ENCODE peak calls at places on chromosome 20, in four cellular contexts. One of them, this sample, is unnamed.
A peak's percentile ranks its signal among the peaks of the same experiment; 100 is the strongest.

GRCh38 chr20:21435576-21435975 is 38.2 kb upstream of the NKX2-4 start:
- DNase-seq in GM23338: peak; percentile 41
- DNase-seq in hepatocyte: no peak
- DNase-seq in SK-N-SH: no peak
- DNase-seq in this sample: no peak

GRCh38 chr20:43584448-43585138 is 6.1 kb upstream of the IFT52 start:
- DNase-seq in GM23338: peak; percentile 22
- DNase-seq in hepatocyte: peak; percentile 48
- DNase-seq in SK-N-SH: no peak
- DNase-seq in this sample: no peak

GRCh38 chr20:55216525-55217242 is 741.3 kb downstream of the DOK5 start:
- DNase-seq in hepatocyte: no peak
- DNase-seq in SK-N-SH: peak; percentile 2
- DNase-seq in GM23338: no peak
- DNase-seq in this sample: no peak

GRCh38 chr20:57705103-57705899 is 4.5 kb downstream of the PMEPA1 start:
- DNase-seq in SK-N-SH: no peak
- DNase-seq in GM23338: no peak
- DNase-seq in hepatocyte: no peak
- DNase-seq in this sample: no peak

GRCh38 chr20:61847420-61847748 is 218.3 kb downstream of the TAF4 start:
- DNase-seq in SK-N-SH: no peak
- DNase-seq in GM23338: no peak
- DNase-seq in hepatocyte: no peak
- DNase-seq in this sample: no peak

GRCh38 chr20:7285918-7286556 is 518.6 kb downstream of the BMP2 start:
- DNase-seq in GM23338: peak; percentile 87
- DNase-seq in hepatocyte: peak; percentile 92
- DNase-seq in SK-N-SH: peak; percentile 29
- DNase-seq in this sample: peak; percentile 66

GRCh38 chr20:31608256-31608980 is 3.3 kb downstream of the ID1 start:
- DNase-seq in hepatocyte: peak; percentile 100
- DNase-seq in SK-N-SH: peak; percentile 81
- DNase-seq in GM23338: peak; percentile 100
- DNase-seq in this sample: no peak

GRCh38 chr20:62227591-62227976 is 7.5 kb upstream of the HRH3 start:
- DNase-seq in GM23338: no peak
- DNase-seq in SK-N-SH: no peak
- DNase-seq in hepatocyte: no peak
- DNase-seq in this sample: no peak

GRCh38 chr20:41734506-41734945 is 116.3 kb upstream of the CHD6 start:
- DNase-seq in hepatocyte: peak; percentile 69
- DNase-seq in GM23338: peak; percentile 78
- DNase-seq in SK-N-SH: peak; percentile 64
- DNase-seq in this sample: peak; percentile 51

GRCh38 chr20:59911041-59911440 is 22.4 kb downstream of the SYCP2 start:
- DNase-seq in GM23338: no peak
- DNase-seq in hepatocyte: no peak
- DNase-seq in SK-N-SH: no peak
- DNase-seq in this sample: no peak

GRCh38 chr20:62501801-62502495 is 26.2 kb upstream of the GATA5 start:
- DNase-seq in hepatocyte: peak; percentile 70
- DNase-seq in GM23338: no peak
- DNase-seq in SK-N-SH: no peak
- DNase-seq in this sample: no peak

GRCh38 chr20:51595744-51596143 is 53.2 kb upstream of the NFATC2 start:
- DNase-seq in hepatocyte: no peak
- DNase-seq in GM23338: no peak
- DNase-seq in SK-N-SH: no peak
- DNase-seq in this sample: no peak

GRCh38 chr20:62142252-62143117 is 709 bp downstream of the PSMA7 start:
- DNase-seq in hepatocyte: peak; percentile 40
- DNase-seq in SK-N-SH: peak; percentile 71
- DNase-seq in GM23338: peak; percentile 43
- DNase-seq in this sample: peak; percentile 28

GRCh38 chr20:50690979-50691584 is at the start of gene RIPOR3:
- DNase-seq in SK-N-SH: peak; percentile 67
- DNase-seq in GM23338: peak; percentile 64
- DNase-seq in hepatocyte: peak; percentile 19
- DNase-seq in this sample: no peak

GRCh38 chr20:45047581-45048119 is 53.3 kb downstream of the KCNS1 start:
- DNase-seq in SK-N-SH: no peak
- DNase-seq in hepatocyte: no peak
- DNase-seq in GM23338: no peak
- DNase-seq in this sample: no peak

GRCh38 chr20:18805881-18806280 is 7.7 kb upstream of the SCP2D1 start:
- DNase-seq in hepatocyte: peak; percentile 13
- DNase-seq in SK-N-SH: no peak
- DNase-seq in GM23338: no peak
- DNase-seq in this sample: no peak

GRCh38 chr20:35511814-35512420 is 17.5 kb downstream of the C20orf173 start:
- DNase-seq in hepatocyte: peak; percentile 46
- DNase-seq in GM23338: peak; percentile 45
- DNase-seq in SK-N-SH: peak; percentile 48
- DNase-seq in this sample: peak; percentile 39

GRCh38 chr20:43844778-43845614 is 69.7 kb upstream of the TOX2 start:
- DNase-seq in GM23338: no peak
- DNase-seq in SK-N-SH: no peak
- DNase-seq in hepatocyte: peak; percentile 30
- DNase-seq in this sample: no peak

GRCh38 chr20:35387334-35387733 is 24.4 kb downstream of the UQCC1 start:
- DNase-seq in hepatocyte: no peak
- DNase-seq in GM23338: no peak
- DNase-seq in SK-N-SH: no peak
- DNase-seq in this sample: no peak

GRCh38 chr20:43446361-43446879 is 11.3 kb upstream of the SRSF6 start:
- DNase-seq in SK-N-SH: peak; percentile 79
- DNase-seq in GM23338: no peak
- DNase-seq in hepatocyte: no peak
- DNase-seq in this sample: no peak

GRCh38 chr20:50913976-50914375 is 17.3 kb downstream of the ADNP start:
- DNase-seq in GM23338: no peak
- DNase-seq in SK-N-SH: no peak
- DNase-seq in hepatocyte: no peak
- DNase-seq in this sample: no peak

GRCh38 chr20:8073024-8073832 is 53.7 kb upstream of the TMX4 start:
- DNase-seq in hepatocyte: peak; percentile 63
- DNase-seq in GM23338: peak; percentile 41
- DNase-seq in SK-N-SH: no peak
- DNase-seq in this sample: no peak

GRCh38 chr20:17873410-17874270 is 95.0 kb downstream of the SNX5 start:
- DNase-seq in hepatocyte: peak; percentile 92
- DNase-seq in SK-N-SH: peak; percentile 85
- DNase-seq in GM23338: peak; percentile 47
- DNase-seq in this sample: no peak

GRCh38 chr20:36624925-36625324 is 19.3 kb downstream of the RAB5IF start:
- DNase-seq in SK-N-SH: no peak
- DNase-seq in hepatocyte: no peak
- DNase-seq in GM23338: no peak
- DNase-seq in this sample: no peak

GRCh38 chr20:36628076-36628475 is 17.9 kb downstream of the SLA2 start:
- DNase-seq in GM23338: no peak
- DNase-seq in hepatocyte: no peak
- DNase-seq in SK-N-SH: no peak
- DNase-seq in this sample: no peak

GRCh38 chr20:36620917-36621316 is 15.3 kb downstream of the RAB5IF start:
- DNase-seq in hepatocyte: no peak
- DNase-seq in SK-N-SH: no peak
- DNase-seq in GM23338: no peak
- DNase-seq in this sample: no peak

GRCh38 chr20:36623444-36623843 is 17.9 kb downstream of the RAB5IF start:
- DNase-seq in GM23338: no peak
- DNase-seq in hepatocyte: no peak
- DNase-seq in SK-N-SH: no peak
- DNase-seq in this sample: no peak

DNA sequence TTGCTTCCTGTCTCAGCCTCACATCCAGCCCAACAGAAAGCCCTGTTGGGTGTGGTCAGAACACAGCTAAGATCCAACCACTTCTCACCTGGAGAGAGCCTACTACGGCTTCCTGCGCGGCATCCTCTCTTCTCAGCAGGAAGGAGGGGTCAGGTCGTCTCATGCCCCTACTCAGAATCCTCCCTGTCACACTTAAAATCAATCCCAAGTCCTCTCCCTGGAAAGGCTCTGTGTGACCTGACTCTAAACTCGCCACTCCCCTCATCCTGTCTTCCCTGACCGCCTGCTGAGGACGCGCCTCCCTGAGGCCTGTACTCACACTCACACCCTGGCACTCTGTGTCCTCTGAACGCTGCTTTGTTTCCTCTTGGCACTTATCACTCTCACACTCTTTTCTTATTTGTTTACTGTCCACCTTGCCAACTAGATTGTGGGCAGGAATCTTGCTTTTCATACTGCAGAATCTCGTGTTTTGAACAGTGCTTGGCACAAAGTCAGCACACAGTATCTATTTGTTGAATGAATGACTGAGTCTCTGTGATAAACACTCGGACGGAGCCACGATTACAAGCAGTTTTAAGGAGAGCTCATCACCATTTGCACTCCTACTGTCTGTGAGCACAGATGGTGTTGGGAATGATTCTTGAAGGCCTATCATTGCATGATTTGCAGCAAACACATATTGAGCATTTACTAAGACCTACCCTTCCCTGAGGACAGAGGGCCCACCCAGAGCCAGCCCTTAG is 18.7 kb downstream of the RAB5IF start:
- DNase-seq in SK-N-SH: no peak
- DNase-seq in GM23338: peak; percentile 56
- DNase-seq in hepatocyte: no peak
- DNase-seq in this sample: no peak
- TF ChIP-seq CTCF in SK-N-SH: no peak
- TF ChIP-seq CTCF in GM23338: no peak
- TF ChIP-seq CTCF in hepatocyte: no peak
- TF ChIP-seq CTCF in this sample: no peak

DNA sequence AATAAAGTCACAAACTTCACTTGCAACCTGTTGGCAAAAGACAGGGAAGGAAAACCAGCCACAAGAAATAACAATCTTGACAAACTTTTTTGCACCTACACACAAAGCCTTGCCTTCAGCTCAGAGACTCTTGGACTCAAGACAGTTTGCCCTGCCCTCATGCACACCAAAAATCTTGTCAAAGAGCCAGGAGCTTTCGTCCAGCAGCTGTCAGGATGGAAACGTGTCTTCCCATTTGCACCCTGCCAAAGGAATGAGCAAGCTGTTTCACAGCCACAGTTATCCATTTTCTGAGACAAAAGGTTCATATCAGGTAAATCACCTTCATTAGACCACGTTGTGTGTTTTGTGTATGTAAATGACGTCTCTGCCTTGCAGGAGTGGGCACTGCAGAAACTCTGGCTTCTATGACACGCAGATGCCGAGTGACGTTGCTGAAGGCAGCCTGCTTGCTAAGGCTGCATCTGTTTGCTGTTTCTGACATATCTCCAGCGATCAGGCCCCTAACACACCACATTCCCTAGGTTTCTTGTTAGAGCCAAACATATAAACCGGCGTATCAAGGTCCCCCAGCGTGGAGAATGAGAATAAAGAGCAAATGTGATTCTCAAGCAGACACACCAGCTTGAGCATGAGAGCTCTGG is 193.4 kb downstream of the SYNDIG1 start:
- DNase-seq in hepatocyte: no peak
- DNase-seq in GM23338: no peak
- DNase-seq in SK-N-SH: peak; percentile 71
- DNase-seq in this sample: no peak
- TF ChIP-seq EZH2phosphoT487 in hepatocyte: no peak
- TF ChIP-seq EZH2phosphoT487 in GM23338: no peak
- TF ChIP-seq EZH2phosphoT487 in SK-N-SH: no peak
- TF ChIP-seq EZH2phosphoT487 in this sample: no peak

DNA sequence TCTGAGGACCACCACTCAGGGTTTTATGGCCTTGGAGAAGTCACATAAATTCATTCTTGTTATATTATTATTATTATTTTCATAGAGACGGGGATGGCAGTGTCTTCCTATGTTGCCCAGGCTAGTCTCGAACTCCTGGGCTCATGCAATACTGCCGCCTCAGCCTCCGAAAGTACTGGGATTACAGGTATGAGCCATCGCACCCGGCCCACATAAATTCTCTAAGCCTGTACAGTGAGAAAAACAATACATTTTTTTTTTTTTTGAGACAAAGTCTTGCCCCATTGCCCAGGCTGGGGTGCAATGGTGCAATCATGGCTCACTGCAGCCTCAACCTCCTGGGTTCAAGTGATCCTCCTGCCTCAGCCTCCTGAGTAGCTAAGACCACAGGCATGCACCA is 753 bp upstream of the FASTKD5 start:
- DNase-seq in hepatocyte: no peak
- DNase-seq in GM23338: no peak
- DNase-seq in SK-N-SH: no peak
- DNase-seq in this sample: no peak
- H3K4me2 ChIP-seq in hepatocyte: peak overlapping the region; percentile 69
- H3K4me2 ChIP-seq in GM23338: peak overlapping the region; percentile 99
- H3K4me2 ChIP-seq in SK-N-SH: no peak overlapping the region
- H3K4me2 ChIP-seq in this sample: peak overlapping the region; percentile 94

DNA sequence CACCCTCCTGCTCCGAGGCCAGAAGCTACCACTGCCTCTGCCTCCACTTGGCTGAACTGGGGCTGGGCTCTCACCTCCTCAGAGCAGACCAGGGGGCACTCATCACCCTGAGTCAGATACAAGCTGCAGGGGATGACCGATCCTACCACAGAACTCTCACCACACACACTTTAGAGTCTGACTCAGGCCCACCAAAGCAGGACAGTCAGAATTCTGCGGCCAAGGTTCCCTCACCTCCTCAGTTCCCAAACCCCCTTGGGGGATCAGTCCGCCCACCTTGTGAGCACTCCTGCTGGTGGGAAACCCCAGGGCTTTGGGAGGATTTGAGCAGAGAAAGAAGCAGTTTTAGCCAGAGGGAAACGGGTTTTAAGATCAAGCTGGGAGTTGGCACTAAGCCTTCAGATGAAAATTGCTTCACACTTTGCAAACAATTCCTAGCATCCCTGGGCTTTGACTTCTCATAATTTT is 587.8 kb upstream of the JAG1 start:
- DNase-seq in GM23338: no peak
- DNase-seq in hepatocyte: no peak
- DNase-seq in SK-N-SH: no peak
- DNase-seq in this sample: no peak
- TF ChIP-seq CTCF in GM23338: no peak
- TF ChIP-seq CTCF in hepatocyte: no peak
- TF ChIP-seq CTCF in SK-N-SH: no peak
- TF ChIP-seq CTCF in this sample: no peak